ENCODE peak calls at places on chromosomes 5 and 9, in seven cellular contexts. G is AG10803, R is astrocyte of the spinal cord, F is AG04450, E is stomach, Q is heart right ventricle, P is AG09319. I is an unnamed sample.

GRCh38 chr9:784202-784601 is 57.3 kb upstream of the DMRT1 start:
- DNase-seq in G (no peak), R (no peak), F (no peak), E (no peak), Q (no peak), P (no peak), I (no peak)

GRCh38 chr5:142320851-142321560 is 3.8 kb downstream of the SPRY4 start:
- DNase-seq in G (no peak), R (peak; percentile 30), F (no peak), E (no peak), Q (peak; percentile 57), P (no peak), I (no peak)

GRCh38 chr5:79111960-79112702 is 522 bp downstream of the BHMT start:
- DNase-seq in G (no peak), R (no peak), F (no peak), E (peak; percentile 32), Q (no peak), P (no peak), I (no peak)

GRCh38 chr5:71780597-71780996 is 61.5 kb downstream of the CARTPT start:
- DNase-seq in G (no peak), R (no peak), F (no peak), E (no peak), Q (no peak), P (no peak), I (no peak)

GRCh38 chr5:127820910-127821553 is 117.8 kb downstream of the CCDC192 start:
- DNase-seq in G (peak; percentile 74), R (peak; percentile 64), F (no peak), E (no peak), Q (no peak), P (no peak), I (no peak)

GRCh38 chr9:104914458-104914857 is 13.5 kb downstream of the ABCA1 start:
- DNase-seq in G (no peak), R (no peak), F (no peak), E (no peak), Q (no peak), P (no peak), I (no peak)

GRCh38 chr9:85522459-85523092 is 219.2 kb downstream of the AGTPBP1 start:
- DNase-seq in G (peak; percentile 34), R (peak; percentile 43), F (no peak), E (no peak), Q (peak; percentile 31), P (no peak), I (no peak)

GRCh38 chr9:127501821-127502343 is 50.6 kb downstream of the LRSAM1 start:
- DNase-seq in G (no peak), R (no peak), F (no peak), E (no peak), Q (no peak), P (no peak), I (no peak)

GRCh38 chr9:119811030-119811429 is 441.8 kb upstream of the BRINP1 start:
- DNase-seq in G (peak; percentile 83), R (peak; percentile 39), F (no peak), E (no peak), Q (no peak), P (peak; percentile 46), I (no peak)

GRCh38 chr9:112793213-112793810 is 42.8 kb downstream of the SNX30 start:
- DNase-seq in G (peak; percentile 70), R (peak; percentile 47), F (no peak), E (peak; percentile 61), Q (peak; percentile 36), P (peak; percentile 23), I (no peak)

GRCh38 chr5:171418316-171418981 is 998 bp upstream of the FGF18 start:
- DNase-seq in G (peak; percentile 77), R (peak; percentile 83), F (peak; percentile 72), E (peak; percentile 80), Q (peak; percentile 85), P (peak; percentile 65), I (peak; percentile 12)

GRCh38 chr9:117704024-117704575 is at the start of gene TLR4:
- DNase-seq in G (peak; percentile 71), R (peak; percentile 94), F (no peak), E (peak; percentile 54), Q (peak; percentile 78), P (peak; percentile 25), I (peak; percentile 45)

GRCh38 chr5:95620030-95620869 is at the start of gene GPR150:
- DNase-seq in G (peak; percentile 25), R (peak; percentile 23), F (no peak), E (peak; percentile 65), Q (peak; percentile 13), P (no peak), I (peak; percentile 18)

GRCh38 chr9:1051286-1052118 is 1.3 kb downstream of the DMRT2 start:
- DNase-seq in G (peak; percentile 16), R (no peak), F (no peak), E (peak; percentile 38), Q (no peak), P (no peak), I (no peak)

GRCh38 chr5:155082401-155082800 is 68.8 kb downstream of the KIF4B start:
- DNase-seq in G (peak; percentile 76), R (peak; percentile 50), F (peak; percentile 30), E (no peak), Q (no peak), P (peak; percentile 4), I (no peak)

DNA sequence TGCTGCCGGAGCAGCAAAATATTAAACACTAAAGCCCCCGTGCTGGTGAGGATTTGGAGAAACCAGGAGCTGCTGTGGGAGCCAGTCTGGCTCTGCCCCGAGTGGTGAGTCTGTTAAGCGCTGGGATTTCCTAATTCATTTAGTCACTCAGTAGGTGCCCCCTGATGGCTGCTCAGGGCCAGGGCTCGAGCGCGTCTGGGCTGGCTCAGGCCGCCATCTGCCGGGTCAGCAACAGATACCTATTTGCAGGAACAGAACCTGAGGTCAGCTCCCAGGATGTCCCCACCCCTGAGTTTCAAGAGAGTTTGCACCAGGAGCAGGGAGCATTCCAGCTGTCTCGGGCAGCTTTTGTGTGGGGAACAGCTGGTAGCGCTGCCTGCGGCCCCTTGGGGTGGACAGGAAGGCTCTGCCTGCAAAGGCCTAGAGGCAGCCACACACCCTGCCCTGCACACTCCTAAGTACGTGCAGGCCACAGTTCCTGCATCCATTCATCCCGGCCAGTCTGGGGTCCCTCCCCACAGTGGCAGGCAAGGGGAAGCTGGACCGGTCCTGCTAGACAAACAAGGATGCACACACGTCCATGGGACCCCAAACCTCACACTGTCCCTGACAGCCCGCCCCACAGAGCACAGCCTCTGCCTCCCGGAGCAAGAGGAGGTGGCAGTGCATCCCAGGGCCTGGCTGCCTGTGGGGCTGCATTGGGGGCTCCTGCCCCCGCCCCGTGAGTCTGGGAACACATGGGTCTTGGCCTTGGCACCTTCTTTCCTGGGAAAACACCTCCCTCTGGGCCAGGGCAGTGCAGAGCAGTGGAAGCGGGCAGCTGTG is 83.7 kb downstream of the ADAMTS2 start:
- DNase-seq in G (peak; percentile 48), R (no peak), F (no peak), E (peak; percentile 17), Q (no peak), P (no peak), I (no peak)
- TF ChIP-seq CTCF in G (peak; percentile 47), R (peak; percentile 32), F (peak; percentile 45), E (no peak), Q (peak; percentile 17), P (peak; percentile 17), I (no peak)

DNA sequence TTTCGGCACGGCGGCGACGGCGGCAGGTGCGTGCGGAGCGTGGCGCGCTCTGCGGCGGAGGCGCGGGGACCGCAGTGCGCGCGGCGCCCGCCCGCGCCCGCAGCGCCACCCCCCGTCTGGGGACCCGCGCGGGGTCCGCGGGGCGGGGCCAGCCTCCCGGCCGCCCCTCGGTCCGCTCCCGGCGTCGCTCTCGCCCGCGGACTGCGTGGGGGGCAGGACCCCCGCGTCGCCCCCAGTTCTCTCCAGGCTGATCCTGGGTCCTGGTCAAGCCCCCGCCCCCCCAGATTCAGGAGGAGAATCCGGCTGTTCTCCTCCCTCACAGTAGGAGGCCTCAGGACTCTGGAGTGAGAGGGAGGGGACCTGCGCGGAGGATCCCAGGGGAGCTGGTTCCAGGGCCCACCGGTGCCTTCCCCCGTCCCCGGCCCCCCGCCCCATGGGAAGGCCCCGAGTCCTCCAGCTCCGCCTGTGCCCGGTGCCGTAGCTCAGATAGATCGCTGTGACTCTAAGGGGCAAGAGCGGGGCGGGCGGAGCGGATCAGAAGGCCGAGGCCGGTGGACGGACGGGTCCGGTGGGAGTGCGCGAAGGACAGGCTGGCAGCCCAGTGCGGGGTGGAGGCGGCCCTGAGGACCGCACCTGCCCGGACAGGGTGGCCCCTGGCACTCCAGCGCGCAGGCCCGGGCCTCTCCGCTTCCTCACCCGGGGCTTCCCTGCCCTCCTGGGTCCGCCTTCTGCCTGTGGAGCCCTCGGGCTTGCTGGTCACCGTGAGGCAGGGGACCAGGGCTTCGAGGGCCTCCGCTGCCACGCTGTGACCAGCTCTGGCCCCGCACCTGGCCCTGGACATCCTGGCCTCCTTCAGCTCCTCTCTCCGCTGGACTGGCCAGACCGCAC is at the start of gene RNF208:
- DNase-seq in G (no peak), R (no peak), F (no peak), E (no peak), Q (no peak), P (no peak), I (no peak)
- TF ChIP-seq CTCF in G (no peak), R (no peak), F (no peak), E (no peak), Q (no peak), P (no peak), I (no peak)

GRCh38 chr5:179680014-179680779 is 637 bp downstream of the CBY3 start:
- DNase-seq in G (no peak), R (no peak), F (no peak), E (no peak), Q (no peak), P (no peak), I (no peak)

GRCh38 chr5:179680780-179681411 is at the start of gene CBY3:
- DNase-seq in G (peak; percentile 6), R (no peak), F (no peak), E (no peak), Q (no peak), P (no peak), I (no peak)

GRCh38 chr5:179679014-179679674 is 1.7 kb downstream of the CBY3 start:
- DNase-seq in G (peak; percentile 50), R (peak; percentile 60), F (no peak), E (peak; percentile 80), Q (peak; percentile 76), P (no peak), I (peak; percentile 57)

GRCh38 chr5:179678238-179679013 is 2.4 kb downstream of the CBY3 start:
- DNase-seq in G (peak; percentile 90), R (peak; percentile 95), F (peak; percentile 86), E (peak; percentile 97), Q (peak; percentile 95), P (peak; percentile 83), I (peak; percentile 89)
- TF ChIP-seq CTCF in G (no peak), R (no peak), F (no peak), E (no peak), Q (no peak), P (no peak), I (no peak)

DNA sequence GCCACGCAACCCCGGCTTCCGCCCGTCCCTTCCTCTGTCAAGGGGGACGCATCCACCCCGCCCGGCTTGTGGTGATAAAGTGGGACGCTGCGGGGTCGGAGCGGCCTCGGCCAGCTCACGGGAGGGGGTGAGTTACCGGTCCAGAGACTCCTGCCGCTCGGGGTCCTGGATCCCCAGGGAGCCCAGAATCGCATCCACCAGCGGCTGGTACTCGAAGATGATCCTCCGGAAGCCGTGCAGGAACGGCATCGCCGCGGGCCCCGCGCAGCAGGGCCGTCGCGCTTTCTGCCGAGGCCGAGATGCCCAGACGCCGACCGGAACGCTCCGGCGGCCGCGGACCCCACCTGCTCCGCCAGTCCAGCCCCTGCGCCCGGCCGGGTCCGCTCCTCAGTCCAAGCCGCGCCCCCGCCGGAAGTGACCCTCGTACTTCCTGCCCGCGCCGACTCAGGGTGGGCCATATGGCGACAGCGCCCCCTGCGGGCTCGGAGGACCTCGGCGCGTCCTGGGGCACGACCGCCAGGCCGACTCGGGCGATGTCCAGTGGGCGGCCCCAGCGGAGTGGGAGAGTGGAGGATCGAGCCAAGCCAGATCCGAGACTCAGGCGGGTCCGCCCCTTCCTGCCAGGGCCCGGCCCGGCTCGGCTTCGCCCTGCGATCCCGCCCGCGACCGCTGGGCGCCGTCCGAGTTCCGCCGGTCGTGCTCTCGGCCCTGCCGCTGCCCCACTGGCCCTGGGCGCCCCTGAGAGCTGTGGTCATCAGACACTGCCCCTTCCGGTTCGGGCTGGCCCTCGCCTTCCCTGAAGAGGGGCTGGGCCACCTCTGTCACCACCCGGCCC is at the start of gene ASB6:
- DNase-seq in G (peak; percentile 97), R (peak; percentile 98), F (peak; percentile 93), E (peak; percentile 97), Q (peak; percentile 98), P (peak; percentile 95), I (peak; percentile 74)
- TF ChIP-seq CTCF in G (peak; percentile 55), R (peak; percentile 77), F (peak; percentile 81), E (peak; percentile 91), Q (peak; percentile 100), P (peak; percentile 63), I (peak; percentile 85)

I was measured in GM12864.